ENCODE peak calls at places on chromosomes 16 and 17, in seven cellular contexts. M is body of pancreas, U is sigmoid colon, B is uterus, Y is breast epithelium, J is thyroid gland, D is A549. K is an unnamed sample.

GRCh38 chr17:48259710-48260291 is 152.2 kb downstream of the SNX11 start:
- DNase-seq in U (no peak), M (peak), J (no peak), Y (no peak), B (no peak), D (peak), K (no peak)

GRCh38 chr16:84144301-84144858 is 597 bp downstream of the HSDL1 start:
- DNase-seq in Y (no peak), D (peak), M (peak), U (no peak), J (peak), B (no peak), K (peak)

GRCh38 chr17:981292-981658 is 1.7 kb upstream of the NXN start:
- DNase-seq in J (no peak), U (no peak), M (no peak), B (no peak), D (no peak), Y (no peak), K (no peak)

GRCh38 chr17:9244066-9245052 is 223.0 kb downstream of the NTN1 start:
- DNase-seq in B (peak), Y (no peak), J (peak), D (no peak), M (no peak), U (peak), K (no peak)

GRCh38 chr17:27523712-27524111 is 67.5 kb downstream of the KSR1 start:
- DNase-seq in U (no peak), Y (no peak), D (no peak), B (no peak), M (no peak), J (no peak), K (no peak)

GRCh38 chr17:17236295-17237025 is 508 bp downstream of the FLCN start:
- DNase-seq in D (peak), B (peak), J (peak), M (no peak), Y (peak), U (no peak), K (no peak)

GRCh38 chr17:53548252-53548651 is 274.5 kb upstream of the KIF2B start:
- DNase-seq in Y (no peak), D (no peak), J (no peak), B (no peak), U (no peak), M (no peak), K (no peak)

GRCh38 chr17:3035968-3036280 is 27.5 kb downstream of the OR1D5 start:
- DNase-seq in D (no peak), J (no peak), B (no peak), U (no peak), M (no peak), Y (no peak), K (no peak)

GRCh38 chr17:8941980-8942617 is 23.4 kb downstream of the PIK3R5 start:
- DNase-seq in U (no peak), Y (no peak), M (no peak), D (no peak), B (no peak), J (no peak), K (no peak)

GRCh38 chr16:68992521-68992920 is 112.9 kb upstream of the HAS3 start:
- DNase-seq in D (peak), J (no peak), B (no peak), M (no peak), U (no peak), Y (no peak), K (no peak)

GRCh38 chr17:31525801-31526549 is 134.5 kb downstream of the RAB11FIP4 start:
- DNase-seq in U (no peak), D (peak), J (no peak), Y (no peak), B (no peak), M (no peak), K (peak)

GRCh38 chr16:23504453-23505179 is 5.7 kb downstream of the GGA2 start:
- DNase-seq in B (peak), U (peak), J (peak), Y (peak), M (peak), D (peak), K (peak)

GRCh38 chr17:5950871-5951270 is 119.3 kb upstream of the WSCD1 start:
- DNase-seq in M (no peak), Y (no peak), D (no peak), J (no peak), B (no peak), U (no peak), K (no peak)

GRCh38 chr16:5072334-5073278 is 963 bp downstream of the ALG1 start:
- DNase-seq in J (no peak), Y (no peak), D (no peak), U (peak), M (no peak), B (no peak), K (no peak)

GRCh38 chr16:5070431-5071186 is 1.0 kb upstream of the ALG1 start:
- DNase-seq in M (no peak), J (no peak), U (peak), Y (no peak), B (no peak), D (no peak), K (no peak)

GRCh38 chr16:5073279-5073629 is 1.6 kb downstream of the ALG1 start:
- DNase-seq in B (no peak), U (no peak), J (no peak), D (no peak), M (no peak), Y (no peak), K (no peak)

GRCh38 chr16:5071341-5071680 is 332 bp upstream of the ALG1 start:
- DNase-seq in M (no peak), Y (no peak), U (no peak), D (no peak), B (no peak), J (no peak), K (no peak)

GRCh38 chr16:5071681-5072333 is at the start of gene ALG1:
- DNase-seq in B (peak), D (peak), U (peak), Y (peak), J (peak), M (peak), K (peak)
- TF ChIP-seq POLR2A in B (peak), D (peak), U (peak), Y (peak), J (peak), M (peak), K (peak)

DNA sequence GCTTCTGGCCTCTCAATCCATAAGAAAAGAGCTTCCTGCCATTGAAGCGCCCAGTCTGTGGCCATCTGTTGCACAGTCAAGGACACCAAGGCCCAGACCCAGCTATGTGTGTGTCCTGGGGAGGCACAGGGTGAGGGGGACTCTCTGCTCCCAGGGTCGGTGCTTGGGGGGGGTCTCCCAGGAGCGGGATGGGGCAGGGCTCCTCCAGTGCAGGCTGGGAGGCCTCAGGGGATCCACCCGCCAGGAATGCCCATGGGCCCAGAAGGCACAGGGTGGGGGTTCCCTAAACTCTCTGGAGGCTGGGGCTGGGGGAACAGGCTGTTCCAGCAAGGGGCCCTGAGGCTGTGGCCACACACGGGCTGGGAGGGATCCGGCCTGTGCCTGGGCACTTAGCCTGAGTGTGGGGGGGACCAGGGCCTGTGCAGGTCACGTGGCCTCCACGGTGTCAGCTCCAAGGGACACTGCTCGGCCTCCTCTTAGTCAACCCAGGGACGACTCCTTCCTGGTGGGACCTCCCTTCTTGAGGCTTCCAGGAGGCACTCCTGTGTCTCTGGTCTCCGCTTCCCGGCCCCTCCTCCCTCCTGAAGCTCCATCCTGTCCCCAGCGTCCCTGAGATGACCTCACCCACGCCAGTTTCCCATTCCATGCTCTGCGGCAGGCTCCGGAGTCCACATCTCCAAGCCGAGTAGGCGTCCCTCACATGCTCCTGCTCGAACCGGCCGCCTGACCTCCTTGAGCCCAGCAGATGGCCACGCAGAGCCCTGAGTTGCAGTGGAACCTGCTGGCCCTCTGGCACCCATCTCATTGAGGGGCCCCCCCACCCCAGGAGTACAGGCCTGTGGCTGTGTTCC is 23.1 kb upstream of the BAHCC1 start:
- DNase-seq in Y (no peak), B (no peak), U (peak), M (no peak), J (peak), D (peak), K (peak)
- TF ChIP-seq POLR2A in Y (no peak), B (no peak), U (no peak), M (no peak), J (no peak), D (no peak), K (no peak)

GRCh38 chr17:57696050-57696449 is 49.0 kb downstream of the CCDC182 start:
- DNase-seq in D (no peak), M (no peak), J (no peak), B (no peak), U (no peak), Y (no peak), K (no peak)

GRCh38 chr17:57691939-57692338 is 53.2 kb downstream of the CCDC182 start:
- DNase-seq in M (no peak), D (no peak), Y (no peak), J (no peak), U (no peak), B (no peak), K (no peak)

GRCh38 chr17:57692770-57693169 is 52.3 kb downstream of the CCDC182 start:
- DNase-seq in M (no peak), J (no peak), U (no peak), B (no peak), D (no peak), Y (no peak), K (no peak)

GRCh38 chr17:57697197-57697596 is 47.9 kb downstream of the CCDC182 start:
- DNase-seq in D (no peak), B (no peak), J (no peak), Y (no peak), U (no peak), M (no peak), K (no peak)

GRCh38 chr17:57694051-57694450 is 51.0 kb downstream of the CCDC182 start:
- DNase-seq in U (no peak), Y (no peak), D (no peak), M (no peak), J (no peak), B (no peak), K (no peak)
- TF ChIP-seq POLR2A in U (no peak), Y (no peak), D (no peak), M (no peak), J (no peak), B (no peak), K (no peak)

DNA sequence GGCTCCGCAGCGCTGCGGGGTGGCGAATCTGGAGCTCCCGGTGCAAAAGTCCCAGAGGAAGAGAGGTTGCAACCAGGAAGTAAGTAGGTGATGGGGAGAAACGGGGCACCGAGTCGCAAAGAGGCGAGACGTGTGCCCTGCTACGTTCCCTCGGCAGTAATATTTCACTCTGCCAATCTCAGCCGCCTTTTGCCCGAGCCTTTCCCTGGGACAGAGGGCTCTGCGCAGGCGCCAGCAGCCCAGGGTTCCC is at the start of gene NR1D1:
- DNase-seq in M (no peak), Y (no peak), U (no peak), B (no peak), J (no peak), D (no peak), K (no peak)
- TF ChIP-seq POLR2A in M (peak), Y (peak), U (peak), B (peak), J (peak), D (peak), K (peak)

GRCh38 chr17:7583253-7584109 is at the start of gene MPDU1:
- DNase-seq in J (peak), B (peak), D (peak), U (peak), Y (peak), M (peak), K (no peak)
- TF ChIP-seq POLR2A in J (peak), B (peak), D (peak), U (no peak), Y (peak), M (peak), K (peak)

DNA sequence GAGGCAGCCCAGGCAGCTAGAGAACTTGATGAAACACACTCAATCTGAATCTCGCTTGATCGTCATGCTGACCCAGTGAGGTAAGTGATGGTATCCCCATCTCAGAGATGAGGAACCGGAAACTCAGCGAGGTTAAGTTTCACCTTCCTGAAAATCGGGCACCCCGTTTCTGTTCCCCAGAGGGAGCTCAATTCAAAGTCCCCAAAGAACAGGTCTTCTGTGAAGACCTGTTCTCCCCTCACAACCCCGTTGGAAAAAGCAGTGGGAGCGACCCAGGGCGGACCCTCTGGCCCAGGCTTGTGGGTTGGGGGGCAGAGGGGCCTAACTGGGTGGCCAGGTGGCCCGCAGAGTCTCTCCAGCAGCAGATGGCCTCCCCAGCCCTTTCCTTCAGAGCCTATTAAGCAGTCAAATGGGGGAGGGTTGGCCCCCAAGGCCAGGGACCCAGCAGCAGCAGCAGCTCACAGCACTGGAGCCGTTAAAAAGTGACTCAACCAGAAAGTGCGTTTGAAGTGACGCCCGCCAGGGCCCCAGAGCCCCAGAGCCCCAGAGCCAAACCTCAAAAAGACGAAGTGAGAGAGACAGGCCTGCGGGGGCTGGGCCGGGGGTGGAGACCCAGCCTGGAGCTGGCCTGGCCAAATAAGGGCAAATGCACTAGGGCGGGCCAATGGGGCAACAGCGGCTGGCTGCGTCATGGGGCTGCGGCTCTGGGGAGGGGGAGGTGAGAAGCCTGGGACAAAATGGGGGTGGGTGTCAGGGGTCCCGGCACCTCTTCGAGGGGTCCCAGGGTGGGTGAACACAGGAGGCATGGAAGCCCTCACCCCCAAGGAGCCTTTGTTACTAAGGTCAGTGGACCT is 9.2 kb upstream of the TSPOAP1 start:
- DNase-seq in Y (peak), U (peak), D (no peak), M (peak), B (peak), J (peak), K (peak)
- TF ChIP-seq POLR2A in Y (no peak), U (no peak), D (no peak), M (no peak), B (peak), J (no peak), K (no peak)

DNA sequence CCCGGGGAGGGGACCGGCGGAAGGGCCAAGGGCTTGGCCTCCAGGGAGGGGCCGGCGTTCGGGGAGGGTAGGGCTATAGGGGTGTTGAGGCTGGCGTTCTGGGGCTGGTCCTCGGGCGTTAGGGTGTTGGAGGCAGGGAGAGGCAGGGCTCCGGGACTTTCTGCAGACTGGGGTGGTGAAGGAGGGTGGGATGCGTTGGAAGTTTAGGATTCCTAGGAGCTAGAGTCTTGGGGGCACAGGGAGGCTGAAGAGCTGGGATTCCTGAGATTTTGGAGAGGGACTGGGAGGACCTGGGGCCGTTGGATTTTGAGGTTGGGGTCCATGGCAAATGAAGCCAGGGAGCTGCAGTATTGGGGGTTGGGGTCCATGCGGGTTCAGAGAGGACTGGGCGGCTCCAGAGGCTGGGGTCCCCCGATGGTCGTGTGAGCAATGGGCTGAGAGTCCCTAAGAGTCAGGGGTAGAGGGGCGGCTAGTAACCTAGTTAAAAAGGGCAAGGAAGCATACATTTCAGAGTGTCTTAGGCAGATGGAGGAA is 740 bp downstream of the NFATC2IP start:
- DNase-seq in D (no peak), M (no peak), Y (no peak), J (no peak), B (peak), U (peak), K (peak)
- TF ChIP-seq POLR2A in D (no peak), M (no peak), Y (no peak), J (no peak), B (no peak), U (no peak), K (no peak)

GRCh38 chr17:46118969-46119368 is 74.3 kb downstream of the KANSL1 start:
- DNase-seq in J (no peak), D (no peak), Y (no peak), B (no peak), U (no peak), M (no peak), K (no peak)
- TF ChIP-seq POLR2A in J (no peak), D (no peak), Y (no peak), B (no peak), U (no peak), M (no peak), K (no peak)

GRCh38 chr17:78486228-78486802 is 90.9 kb downstream of the DNAH17 start:
- DNase-seq in B (no peak), U (no peak), D (no peak), J (no peak), M (no peak), Y (no peak), K (no peak)
- TF ChIP-seq POLR2A in B (no peak), U (no peak), D (no peak), J (no peak), M (no peak), Y (no peak), K (no peak)

DNA sequence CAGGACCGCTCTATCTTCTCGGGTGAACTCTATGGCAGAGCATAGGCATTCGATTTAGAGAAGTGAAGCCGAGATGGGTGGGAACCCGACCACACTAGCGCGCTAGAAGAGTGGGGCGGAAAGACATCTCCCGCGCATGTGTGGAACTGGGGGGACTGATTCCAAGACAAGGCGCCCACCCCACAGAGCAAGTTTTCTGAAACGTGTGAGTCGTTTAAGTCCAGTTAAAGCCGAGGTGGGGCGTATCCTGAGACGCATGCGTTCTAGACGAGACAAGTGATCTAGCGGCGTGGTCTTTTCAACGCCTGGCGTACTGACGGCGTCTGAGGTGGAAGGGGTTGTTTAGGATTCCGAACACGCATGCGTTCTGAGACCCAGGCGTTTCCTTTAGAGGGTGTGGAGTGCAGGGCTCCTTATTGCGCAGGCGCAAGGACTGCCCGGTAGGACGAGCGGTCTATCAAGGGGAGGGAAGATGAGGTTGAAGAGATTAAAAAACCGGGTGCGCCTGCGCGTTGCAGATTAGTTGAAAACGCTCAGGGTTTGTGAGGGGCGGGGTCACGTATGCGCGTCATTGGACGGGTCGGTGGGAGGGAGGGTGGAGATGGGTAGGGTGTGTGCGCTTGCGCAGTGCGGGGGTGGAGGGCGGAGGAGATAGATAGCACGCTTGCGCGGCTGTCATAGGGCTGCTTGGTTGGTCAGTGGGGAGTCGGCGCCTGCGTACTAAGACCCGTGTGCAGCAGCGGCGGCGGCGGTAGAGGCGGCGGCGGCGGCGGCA is at the start of gene EIF5A:
- DNase-seq in U (peak), D (peak), J (peak), B (peak), M (peak), Y (peak), K (peak)
- TF ChIP-seq POLR2A in U (peak), D (peak), J (peak), B (peak), M (peak), Y (peak), K (peak)

K was measured in H54.